ENCODE peak calls at places on chromosomes 7 and 10, in ten cellular contexts. One of them, this sample, is unnamed.

GRCh38 chr7:17304926-17305325 is 6.5 kb downstream of the AHR start:
- DNase-seq in HTR-8/SVneo: peak; percentile 28
- DNase-seq in ecto neural progenitor cell: no peak
- DNase-seq in GM13977: no peak
- DNase-seq in neural progenitor cell: no peak
- DNase-seq in lower lobe of right lung: no peak
- DNase-seq in GM12891: no peak
- DNase-seq in midbrain: no peak
- DNase-seq in ovary: no peak
- DNase-seq in astrocyte of the spinal cord: peak; percentile 94
- DNase-seq in this sample: peak; percentile 86

GRCh38 chr10:42638053-42638820 is at the start of gene ZNF33B:
- DNase-seq in astrocyte of the spinal cord: peak; percentile 95
- DNase-seq in ovary: peak; percentile 94
- DNase-seq in GM12891: peak; percentile 70
- DNase-seq in HTR-8/SVneo: peak; percentile 88
- DNase-seq in GM13977: peak; percentile 89
- DNase-seq in lower lobe of right lung: peak; percentile 97
- DNase-seq in ecto neural progenitor cell: peak; percentile 94
- DNase-seq in midbrain: peak; percentile 90
- DNase-seq in neural progenitor cell: peak; percentile 96
- DNase-seq in this sample: peak; percentile 93

GRCh38 chr10:33055636-33056035 is 97.6 kb upstream of the ITGB1 start:
- DNase-seq in ecto neural progenitor cell: no peak
- DNase-seq in ovary: no peak
- DNase-seq in GM12891: no peak
- DNase-seq in GM13977: no peak
- DNase-seq in astrocyte of the spinal cord: peak; percentile 55
- DNase-seq in HTR-8/SVneo: no peak
- DNase-seq in lower lobe of right lung: no peak
- DNase-seq in neural progenitor cell: no peak
- DNase-seq in midbrain: no peak
- DNase-seq in this sample: peak; percentile 55

GRCh38 chr7:131095346-131095745 is 232.3 kb upstream of the MKLN1 start:
- DNase-seq in GM12891: no peak
- DNase-seq in ovary: no peak
- DNase-seq in lower lobe of right lung: no peak
- DNase-seq in neural progenitor cell: no peak
- DNase-seq in ecto neural progenitor cell: no peak
- DNase-seq in HTR-8/SVneo: no peak
- DNase-seq in midbrain: no peak
- DNase-seq in GM13977: no peak
- DNase-seq in astrocyte of the spinal cord: peak; percentile 62
- DNase-seq in this sample: no peak

GRCh38 chr7:70886547-70886946 is 245.4 kb upstream of the GALNT17 start:
- DNase-seq in GM12891: no peak
- DNase-seq in midbrain: no peak
- DNase-seq in ecto neural progenitor cell: no peak
- DNase-seq in astrocyte of the spinal cord: no peak
- DNase-seq in lower lobe of right lung: no peak
- DNase-seq in GM13977: no peak
- DNase-seq in neural progenitor cell: no peak
- DNase-seq in ovary: no peak
- DNase-seq in HTR-8/SVneo: no peak
- DNase-seq in this sample: no peak

GRCh38 chr7:30474893-30475292 is 3.7 kb downstream of the NOD1 start:
- DNase-seq in GM12891: no peak
- DNase-seq in GM13977: no peak
- DNase-seq in midbrain: no peak
- DNase-seq in HTR-8/SVneo: no peak
- DNase-seq in lower lobe of right lung: no peak
- DNase-seq in ovary: no peak
- DNase-seq in astrocyte of the spinal cord: peak; percentile 43
- DNase-seq in ecto neural progenitor cell: no peak
- DNase-seq in neural progenitor cell: no peak
- DNase-seq in this sample: peak; percentile 67

GRCh38 chr10:61606971-61607907 is 55.5 kb upstream of the CABCOCO1 start:
- DNase-seq in midbrain: no peak
- DNase-seq in GM12891: no peak
- DNase-seq in neural progenitor cell: no peak
- DNase-seq in ecto neural progenitor cell: no peak
- DNase-seq in ovary: no peak
- DNase-seq in astrocyte of the spinal cord: no peak
- DNase-seq in lower lobe of right lung: no peak
- DNase-seq in GM13977: no peak
- DNase-seq in HTR-8/SVneo: peak; percentile 7
- DNase-seq in this sample: peak; percentile 26

GRCh38 chr7:46173526-46174191 is 252.6 kb upstream of the IGFBP3 start:
- DNase-seq in lower lobe of right lung: no peak
- DNase-seq in ecto neural progenitor cell: no peak
- DNase-seq in GM13977: no peak
- DNase-seq in ovary: peak; percentile 66
- DNase-seq in HTR-8/SVneo: no peak
- DNase-seq in astrocyte of the spinal cord: no peak
- DNase-seq in neural progenitor cell: no peak
- DNase-seq in midbrain: no peak
- DNase-seq in GM12891: no peak
- DNase-seq in this sample: no peak

GRCh38 chr10:6036861-6037321 is 25.3 kb downstream of the IL2RA start:
- DNase-seq in HTR-8/SVneo: no peak
- DNase-seq in ovary: no peak
- DNase-seq in GM12891: no peak
- DNase-seq in GM13977: peak; percentile 41
- DNase-seq in astrocyte of the spinal cord: no peak
- DNase-seq in midbrain: no peak
- DNase-seq in lower lobe of right lung: no peak
- DNase-seq in ecto neural progenitor cell: peak; percentile 43
- DNase-seq in neural progenitor cell: no peak
- DNase-seq in this sample: no peak

GRCh38 chr10:120217736-120218135 is 239.3 kb upstream of the PLPP4 start:
- DNase-seq in GM13977: no peak
- DNase-seq in HTR-8/SVneo: no peak
- DNase-seq in astrocyte of the spinal cord: no peak
- DNase-seq in lower lobe of right lung: no peak
- DNase-seq in midbrain: no peak
- DNase-seq in GM12891: no peak
- DNase-seq in ovary: no peak
- DNase-seq in neural progenitor cell: no peak
- DNase-seq in ecto neural progenitor cell: no peak
- DNase-seq in this sample: no peak

GRCh38 chr10:79219276-79219957 is 127.9 kb upstream of the PPIF start:
- DNase-seq in GM13977: no peak
- DNase-seq in lower lobe of right lung: no peak
- DNase-seq in GM12891: no peak
- DNase-seq in astrocyte of the spinal cord: no peak
- DNase-seq in ecto neural progenitor cell: no peak
- DNase-seq in neural progenitor cell: no peak
- DNase-seq in midbrain: no peak
- DNase-seq in ovary: no peak
- DNase-seq in HTR-8/SVneo: no peak
- DNase-seq in this sample: no peak

GRCh38 chr10:119480667-119481066 is 61.9 kb downstream of the RGS10 start:
- DNase-seq in neural progenitor cell: no peak
- DNase-seq in ovary: no peak
- DNase-seq in HTR-8/SVneo: no peak
- DNase-seq in lower lobe of right lung: no peak
- DNase-seq in GM12891: no peak
- DNase-seq in midbrain: no peak
- DNase-seq in GM13977: no peak
- DNase-seq in astrocyte of the spinal cord: no peak
- DNase-seq in ecto neural progenitor cell: no peak
- DNase-seq in this sample: no peak

GRCh38 chr10:69337312-69338132 is 59.2 kb downstream of the HK1 start:
- DNase-seq in lower lobe of right lung: peak; percentile 59
- DNase-seq in ovary: no peak
- DNase-seq in neural progenitor cell: no peak
- DNase-seq in HTR-8/SVneo: no peak
- DNase-seq in midbrain: no peak
- DNase-seq in ecto neural progenitor cell: no peak
- DNase-seq in astrocyte of the spinal cord: peak; percentile 96
- DNase-seq in GM12891: no peak
- DNase-seq in GM13977: no peak
- DNase-seq in this sample: peak; percentile 92

GRCh38 chr10:24234784-24235183 is 25.8 kb downstream of the KIAA1217 start:
- DNase-seq in GM13977: no peak
- DNase-seq in lower lobe of right lung: no peak
- DNase-seq in ecto neural progenitor cell: no peak
- DNase-seq in GM12891: no peak
- DNase-seq in astrocyte of the spinal cord: no peak
- DNase-seq in midbrain: no peak
- DNase-seq in ovary: no peak
- DNase-seq in neural progenitor cell: no peak
- DNase-seq in HTR-8/SVneo: no peak
- DNase-seq in this sample: no peak

GRCh38 chr10:109931153-109931552 is 7.8 kb upstream of the XPNPEP1 start:
- DNase-seq in ovary: no peak
- DNase-seq in GM12891: no peak
- DNase-seq in GM13977: no peak
- DNase-seq in lower lobe of right lung: no peak
- DNase-seq in ecto neural progenitor cell: no peak
- DNase-seq in neural progenitor cell: no peak
- DNase-seq in astrocyte of the spinal cord: no peak
- DNase-seq in midbrain: peak; percentile 26
- DNase-seq in HTR-8/SVneo: no peak
- DNase-seq in this sample: no peak

GRCh38 chr7:5429857-5430611 is 6.4 kb upstream of the TNRC18 start:
- DNase-seq in astrocyte of the spinal cord: no peak
- DNase-seq in ecto neural progenitor cell: peak; percentile 78
- DNase-seq in GM12891: no peak
- DNase-seq in midbrain: no peak
- DNase-seq in ovary: peak; percentile 65
- DNase-seq in lower lobe of right lung: peak; percentile 64
- DNase-seq in neural progenitor cell: peak; percentile 53
- DNase-seq in HTR-8/SVneo: peak; percentile 63
- DNase-seq in GM13977: no peak
- DNase-seq in this sample: peak; percentile 36

GRCh38 chr7:18518555-18518954 is 23.0 kb downstream of the HDAC9 start:
- DNase-seq in midbrain: no peak
- DNase-seq in neural progenitor cell: no peak
- DNase-seq in HTR-8/SVneo: no peak
- DNase-seq in GM12891: no peak
- DNase-seq in lower lobe of right lung: no peak
- DNase-seq in ecto neural progenitor cell: no peak
- DNase-seq in GM13977: no peak
- DNase-seq in ovary: no peak
- DNase-seq in astrocyte of the spinal cord: no peak
- DNase-seq in this sample: no peak

GRCh38 chr7:40546616-40547501 is 412.1 kb downstream of the SUGCT start:
- DNase-seq in HTR-8/SVneo: no peak
- DNase-seq in ecto neural progenitor cell: no peak
- DNase-seq in lower lobe of right lung: no peak
- DNase-seq in GM13977: no peak
- DNase-seq in GM12891: no peak
- DNase-seq in ovary: no peak
- DNase-seq in astrocyte of the spinal cord: no peak
- DNase-seq in neural progenitor cell: no peak
- DNase-seq in midbrain: no peak
- DNase-seq in this sample: peak; percentile 73

GRCh38 chr7:50372921-50373320 is 68.4 kb downstream of the IKZF1 start:
- DNase-seq in lower lobe of right lung: no peak
- DNase-seq in ovary: no peak
- DNase-seq in GM12891: no peak
- DNase-seq in midbrain: no peak
- DNase-seq in GM13977: no peak
- DNase-seq in HTR-8/SVneo: no peak
- DNase-seq in neural progenitor cell: no peak
- DNase-seq in astrocyte of the spinal cord: no peak
- DNase-seq in ecto neural progenitor cell: no peak
- DNase-seq in this sample: no peak

GRCh38 chr7:101519324-101520017 is 109.6 kb downstream of the MYL10 start:
- DNase-seq in neural progenitor cell: no peak
- DNase-seq in midbrain: no peak
- DNase-seq in astrocyte of the spinal cord: peak; percentile 27
- DNase-seq in ovary: no peak
- DNase-seq in GM13977: no peak
- DNase-seq in lower lobe of right lung: no peak
- DNase-seq in HTR-8/SVneo: no peak
- DNase-seq in GM12891: no peak
- DNase-seq in ecto neural progenitor cell: no peak
- DNase-seq in this sample: peak; percentile 91

GRCh38 chr10:60003709-60004191 is 97.4 kb upstream of the CCDC6 start:
- DNase-seq in lower lobe of right lung: no peak
- DNase-seq in midbrain: no peak
- DNase-seq in neural progenitor cell: peak; percentile 46
- DNase-seq in ovary: peak; percentile 15
- DNase-seq in HTR-8/SVneo: no peak
- DNase-seq in GM12891: no peak
- DNase-seq in ecto neural progenitor cell: no peak
- DNase-seq in astrocyte of the spinal cord: no peak
- DNase-seq in GM13977: no peak
- DNase-seq in this sample: no peak

GRCh38 chr10:114571316-114571999 is 86.6 kb downstream of the ABLIM1 start:
- DNase-seq in midbrain: peak; percentile 32
- DNase-seq in ecto neural progenitor cell: no peak
- DNase-seq in ovary: no peak
- DNase-seq in lower lobe of right lung: no peak
- DNase-seq in HTR-8/SVneo: no peak
- DNase-seq in astrocyte of the spinal cord: no peak
- DNase-seq in neural progenitor cell: no peak
- DNase-seq in GM13977: no peak
- DNase-seq in GM12891: no peak
- DNase-seq in this sample: no peak

GRCh38 chr7:153886506-153887391 is 165.4 kb upstream of the DPP6 start:
- DNase-seq in neural progenitor cell: peak; percentile 78
- DNase-seq in midbrain: peak; percentile 52
- DNase-seq in ovary: no peak
- DNase-seq in GM12891: peak; percentile 1
- DNase-seq in HTR-8/SVneo: no peak
- DNase-seq in ecto neural progenitor cell: peak; percentile 79
- DNase-seq in lower lobe of right lung: no peak
- DNase-seq in astrocyte of the spinal cord: peak; percentile 0
- DNase-seq in GM13977: no peak
- DNase-seq in this sample: no peak

GRCh38 chr10:16952610-16953009 is 135.4 kb upstream of the RSU1 start:
- DNase-seq in GM13977: no peak
- DNase-seq in ecto neural progenitor cell: no peak
- DNase-seq in midbrain: no peak
- DNase-seq in lower lobe of right lung: no peak
- DNase-seq in HTR-8/SVneo: no peak
- DNase-seq in neural progenitor cell: peak; percentile 23
- DNase-seq in GM12891: no peak
- DNase-seq in astrocyte of the spinal cord: peak; percentile 16
- DNase-seq in ovary: no peak
- DNase-seq in this sample: no peak

GRCh38 chr10:103792547-103792946 is 62.8 kb downstream of the SH3PXD2A start:
- DNase-seq in astrocyte of the spinal cord: no peak
- DNase-seq in neural progenitor cell: no peak
- DNase-seq in ecto neural progenitor cell: no peak
- DNase-seq in midbrain: no peak
- DNase-seq in lower lobe of right lung: peak; percentile 34
- DNase-seq in GM13977: no peak
- DNase-seq in HTR-8/SVneo: no peak
- DNase-seq in ovary: no peak
- DNase-seq in GM12891: no peak
- DNase-seq in this sample: peak; percentile 29

GRCh38 chr10:25725917-25726716 is 207.9 kb upstream of the MYO3A start:
- DNase-seq in lower lobe of right lung: no peak
- DNase-seq in HTR-8/SVneo: peak; percentile 40
- DNase-seq in GM12891: peak; percentile 20
- DNase-seq in GM13977: peak; percentile 35
- DNase-seq in ecto neural progenitor cell: no peak
- DNase-seq in astrocyte of the spinal cord: peak; percentile 47
- DNase-seq in ovary: no peak
- DNase-seq in neural progenitor cell: peak; percentile 83
- DNase-seq in midbrain: peak; percentile 60
- DNase-seq in this sample: peak; percentile 23

GRCh38 chr7:92880212-92881090 is 44.1 kb upstream of the CDK6 start:
- DNase-seq in astrocyte of the spinal cord: no peak
- DNase-seq in GM13977: no peak
- DNase-seq in HTR-8/SVneo: peak; percentile 23
- DNase-seq in lower lobe of right lung: no peak
- DNase-seq in midbrain: peak; percentile 1
- DNase-seq in ecto neural progenitor cell: no peak
- DNase-seq in GM12891: no peak
- DNase-seq in ovary: no peak
- DNase-seq in neural progenitor cell: peak; percentile 62
- DNase-seq in this sample: peak; percentile 16

GRCh38 chr10:24513155-24513554 is 210.5 kb downstream of the ARHGAP21 start:
- DNase-seq in GM13977: no peak
- DNase-seq in ecto neural progenitor cell: no peak
- DNase-seq in GM12891: no peak
- DNase-seq in HTR-8/SVneo: peak; percentile 32
- DNase-seq in lower lobe of right lung: no peak
- DNase-seq in midbrain: no peak
- DNase-seq in neural progenitor cell: peak; percentile 59
- DNase-seq in astrocyte of the spinal cord: peak; percentile 49
- DNase-seq in ovary: no peak
- DNase-seq in this sample: peak; percentile 15

This sample was measured in HCEC 1CT.